ENCODE peak calls at places on chromosome 3, in nine cellular contexts. Z is EL, F is uterus, G is islet precursor cell, J is epithelial cell of esophagus, K is left cardiac atrium, M is T-helper 2 cell, O is mucosa of gallbladder, V is HTR-8/SVneo. S is an unnamed sample.

GRCh38 chr3:170865209-170866094 is 4.5 kb downstream of the RPL22L1 start:
- DNase-seq in Z (peak), F (no peak), G (no peak), J (no peak), K (no peak), M (no peak), O (no peak), V (no peak), S (no peak)

GRCh38 chr3:188863999-188864406 is 307.8 kb upstream of the TPRG1 start:
- DNase-seq in Z (peak), F (no peak), G (no peak), J (no peak), K (no peak), M (no peak), O (peak), V (no peak), S (peak)

GRCh38 chr3:67648229-67648628 is 6.2 kb downstream of the SUCLG2 start:
- DNase-seq in Z (peak), F (no peak), G (no peak), J (no peak), K (no peak), M (no peak), O (peak), V (no peak), S (no peak)

GRCh38 chr3:45381168-45381852 is 7.1 kb upstream of the LARS2 start:
- DNase-seq in Z (no peak), F (no peak), G (no peak), J (peak), K (peak), M (no peak), O (no peak), V (no peak), S (no peak)

GRCh38 chr3:42507751-42508335 is 5.4 kb downstream of the VIPR1 start:
- DNase-seq in Z (no peak), F (no peak), G (peak), J (no peak), K (no peak), M (no peak), O (no peak), V (no peak), S (no peak)

GRCh38 chr3:55198554-55198953 is 270.7 kb upstream of the LRTM1 start:
- DNase-seq in Z (peak), F (peak), G (peak), J (no peak), K (no peak), M (no peak), O (no peak), V (peak), S (peak)

GRCh38 chr3:195081242-195081963 is 189.6 kb downstream of the XXYLT1 start:
- DNase-seq in Z (no peak), F (no peak), G (no peak), J (no peak), K (peak), M (no peak), O (peak), V (no peak), S (no peak)

GRCh38 chr3:38805765-38806386 is 10.1 kb downstream of the SCN10A start:
- DNase-seq in Z (peak), F (no peak), G (peak), J (peak), K (peak), M (no peak), O (peak), V (peak), S (peak)

GRCh38 chr3:44227622-44228021 is 14.1 kb upstream of the TOPAZ1 start:
- DNase-seq in Z (no peak), F (no peak), G (no peak), J (no peak), K (no peak), M (no peak), O (no peak), V (no peak), S (no peak)

GRCh38 chr3:52606373-52607085 is 70.1 kb downstream of the UQCC5 start:
- DNase-seq in Z (peak), F (no peak), G (peak), J (peak), K (no peak), M (no peak), O (peak), V (no peak), S (peak)

GRCh38 chr3:9951126-9951525 is 1.1 kb downstream of the PRRT3 start:
- DNase-seq in Z (no peak), F (no peak), G (no peak), J (no peak), K (no peak), M (no peak), O (no peak), V (no peak), S (no peak)